ENCODE peak calls at places on chromosomes 5 and 9, in five cellular contexts. Y is retinal pigment epithelial cell, K is neural crest cell, B is HFF-Myc, L is brain microvascular endothelial cell. S is an unnamed sample.

GRCh38 chr9:111483419-111483861 is 743 bp downstream of the ECPAS start:
- DNase-seq in Y (no peak), K (no peak), B (no peak), L (no peak), S (peak)

GRCh38 chr5:94407023-94407422 is 211.4 kb downstream of the KIAA0825 start:
- DNase-seq in Y (peak), K (no peak), L (no peak), B (no peak), S (no peak)

GRCh38 chr5:3350781-3351180 is 244.9 kb upstream of the IRX1 start:
- DNase-seq in K (no peak), L (no peak), B (no peak), Y (no peak), S (no peak)

GRCh38 chr9:18238752-18239151 is 235.2 kb upstream of the ADAMTSL1 start:
- DNase-seq in K (no peak), Y (no peak), L (peak), B (no peak), S (no peak)

GRCh38 chr5:138944527-138945322 is 69.6 kb upstream of the LRRTM2 start:
- DNase-seq in K (no peak), L (no peak), B (no peak), Y (no peak), S (no peak)

GRCh38 chr5:96651948-96652753 is 10.0 kb upstream of the CAST start:
- DNase-seq in Y (no peak), L (no peak), K (no peak), B (no peak), S (no peak)

GRCh38 chr5:142426129-142426641 is 101.4 kb upstream of the SPRY4 start:
- DNase-seq in Y (no peak), B (no peak), K (no peak), L (peak), S (no peak)

GRCh38 chr5:133788121-133788520 is 175.8 kb upstream of the FSTL4 start:
- DNase-seq in B (no peak), K (no peak), L (no peak), Y (no peak), S (no peak)

GRCh38 chr5:126398791-126399190 is 24.4 kb upstream of the GRAMD2B start:
- DNase-seq in K (no peak), Y (no peak), B (no peak), L (no peak), S (no peak)

GRCh38 chr5:57979671-57980070 is 480.2 kb downstream of the PLK2 start:
- DNase-seq in K (no peak), B (no peak), Y (no peak), L (no peak), S (no peak)

GRCh38 chr5:83530186-83530585 is 58.6 kb downstream of the VCAN start:
- DNase-seq in K (no peak), Y (peak), L (no peak), B (no peak), S (no peak)

GRCh38 chr5:102916114-102916513 is 161.0 kb downstream of the PAM start:
- DNase-seq in Y (no peak), L (no peak), B (no peak), K (no peak), S (no peak)

GRCh38 chr5:10759111-10759510 is 1.9 kb downstream of the DAP start:
- DNase-seq in Y (no peak), B (no peak), L (no peak), K (no peak), S (no peak)

GRCh38 chr5:174935854-174936474 is 211.6 kb downstream of the MSX2 start:
- DNase-seq in L (peak), K (peak), Y (peak), B (peak), S (peak)

GRCh38 chr9:2817987-2818386 is 25.9 kb downstream of the PUM3 start:
- DNase-seq in Y (peak), K (no peak), L (no peak), B (no peak), S (no peak)

GRCh38 chr9:126395439-126396212 is 69.0 kb downstream of the MVB12B start:
- DNase-seq in L (peak), K (no peak), Y (peak), B (peak), S (no peak)

GRCh38 chr5:123157797-123158528 is 68.9 kb downstream of the PRDM6 start:
- DNase-seq in Y (no peak), L (peak), B (peak), K (no peak), S (no peak)

GRCh38 chr9:1726993-1727759 is 288.0 kb upstream of the SMARCA2 start:
- DNase-seq in Y (no peak), L (no peak), B (no peak), K (no peak), S (no peak)

GRCh38 chr5:59620535-59621212 is 272.9 kb downstream of the PDE4D start:
- DNase-seq in B (no peak), K (no peak), L (no peak), Y (no peak), S (no peak)

GRCh38 chr5:162591724-162592123 is 524.2 kb downstream of the GABRG2 start:
- DNase-seq in B (no peak), K (no peak), Y (no peak), L (no peak), S (no peak)

GRCh38 chr9:127153484-127153883 is 31.0 kb upstream of the ANGPTL2 start:
- DNase-seq in Y (no peak), B (no peak), L (no peak), K (no peak), S (no peak)

GRCh38 chr5:77083088-77083487 is 4.0 kb downstream of the ZBED3 start:
- DNase-seq in L (no peak), Y (no peak), K (no peak), B (no peak), S (peak)

GRCh38 chr5:124906339-124907097 is 160.1 kb upstream of the ZNF608 start:
- DNase-seq in K (peak), L (peak), Y (peak), B (peak), S (no peak)

GRCh38 chr5:175687231-175687701 is 29.4 kb downstream of the HRH2 start:
- DNase-seq in K (no peak), Y (no peak), B (no peak), L (no peak), S (no peak)

GRCh38 chr9:93268551-93269314 is 84.8 kb downstream of the WNK2 start:
- DNase-seq in L (no peak), B (no peak), Y (no peak), K (no peak), S (peak)

GRCh38 chr9:71446499-71447411 is 321.6 kb downstream of the CEMIP2 start:
- DNase-seq in B (peak), L (peak), K (peak), Y (peak), S (peak)
- TF ChIP-seq CTCF in B (peak), L (peak), K (peak), Y (peak), S (no peak)

DNA sequence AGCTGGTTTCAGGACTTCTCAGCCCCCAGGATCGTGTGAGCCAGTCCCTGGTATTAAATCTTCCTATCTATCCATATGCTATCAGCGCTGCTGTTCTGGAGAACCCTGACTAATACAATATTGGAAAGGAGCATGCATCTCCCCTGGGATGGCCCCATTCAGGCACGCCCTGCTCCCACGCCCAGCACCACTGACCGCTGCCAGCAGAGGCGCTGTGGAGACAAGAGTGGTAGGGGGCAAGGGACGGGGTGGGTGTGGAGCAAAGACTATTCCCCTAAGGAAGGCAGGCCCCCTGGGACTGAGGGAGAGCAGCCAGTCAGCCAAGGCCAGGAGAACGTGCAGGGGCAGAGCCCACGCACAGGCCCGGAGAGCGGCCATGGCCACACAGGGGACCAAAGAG is 116.0 kb downstream of the VAV2 start:
- DNase-seq in Y (no peak), K (peak), B (no peak), L (no peak), S (no peak)
- TF ChIP-seq CTCF in Y (peak), K (peak), B (peak), L (peak), S (no peak)

GRCh38 chr9:136093995-136094881 is 851 bp downstream of the NACC2 start:
- DNase-seq in Y (no peak), L (peak), K (no peak), B (no peak), S (no peak)
- TF ChIP-seq CTCF in Y (no peak), L (no peak), K (no peak), B (no peak), S (no peak)

GRCh38 chr9:79129865-79130480 is 441.8 kb upstream of the TLE4 start:
- DNase-seq in Y (no peak), K (peak), B (no peak), L (peak), S (no peak)

GRCh38 chr9:79131876-79132377 is 439.8 kb upstream of the TLE4 start:
- DNase-seq in L (no peak), Y (no peak), K (no peak), B (no peak), S (no peak)

GRCh38 chr9:79131375-79131774 is 440.4 kb upstream of the TLE4 start:
- DNase-seq in K (no peak), B (no peak), L (no peak), Y (no peak), S (no peak)

GRCh38 chr9:79134654-79135053 is 437.1 kb upstream of the TLE4 start:
- DNase-seq in L (peak), B (no peak), K (no peak), Y (peak), S (no peak)
- TF ChIP-seq CTCF in L (peak), B (peak), K (peak), Y (peak), S (no peak)

DNA sequence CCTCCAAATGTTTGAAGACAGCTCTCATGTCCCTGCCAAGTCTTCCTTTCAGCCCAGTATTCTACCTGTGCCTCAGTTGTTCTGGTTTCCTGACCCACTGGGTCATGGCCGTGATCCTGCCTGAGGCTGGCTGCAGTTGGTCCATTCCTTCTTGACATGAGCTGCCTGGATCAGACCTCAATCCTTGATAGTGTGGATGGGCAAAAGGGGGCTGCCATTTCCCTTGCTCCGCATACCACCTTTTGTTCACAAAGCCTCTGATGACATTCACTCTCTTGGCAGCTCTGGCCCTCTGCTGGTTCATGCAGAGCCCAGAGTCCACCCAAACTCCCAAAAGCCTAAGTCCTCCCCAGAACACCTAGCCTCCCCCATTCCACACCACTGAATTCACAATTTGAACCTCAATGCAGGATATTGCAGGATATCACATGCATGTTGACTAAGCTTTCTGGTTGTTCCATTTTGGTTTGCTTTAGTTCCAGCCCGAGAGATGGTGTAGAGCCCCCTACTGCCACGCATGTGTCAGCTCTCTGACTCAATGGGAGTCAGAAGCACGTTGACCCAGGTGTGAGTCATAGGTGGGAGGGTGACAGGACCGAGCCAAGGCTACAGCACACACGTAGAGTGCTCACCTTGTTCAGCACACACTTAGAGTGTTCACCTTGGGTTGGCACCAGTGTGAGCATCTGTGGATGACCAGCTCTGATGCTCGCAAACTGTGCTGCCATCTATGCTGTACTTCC is 137.2 kb downstream of the MTX3 start:
- DNase-seq in B (no peak), L (no peak), K (no peak), Y (no peak), S (no peak)
- TF ChIP-seq CTCF in B (no peak), L (no peak), K (no peak), Y (no peak), S (no peak)

GRCh38 chr5:82403026-82403425 is 124.9 kb upstream of the RPS23 start:
- DNase-seq in K (no peak), Y (no peak), B (no peak), L (no peak), S (no peak)

GRCh38 chr5:82405618-82406199 is 127.6 kb upstream of the RPS23 start:
- DNase-seq in K (no peak), Y (peak), L (peak), B (no peak), S (no peak)

GRCh38 chr5:82403724-82404123 is 125.6 kb upstream of the RPS23 start:
- DNase-seq in Y (no peak), B (no peak), L (no peak), K (no peak), S (no peak)

GRCh38 chr5:82405166-82405565 is 127.0 kb upstream of the RPS23 start:
- DNase-seq in Y (peak), L (peak), K (no peak), B (no peak), S (no peak)

DNA sequence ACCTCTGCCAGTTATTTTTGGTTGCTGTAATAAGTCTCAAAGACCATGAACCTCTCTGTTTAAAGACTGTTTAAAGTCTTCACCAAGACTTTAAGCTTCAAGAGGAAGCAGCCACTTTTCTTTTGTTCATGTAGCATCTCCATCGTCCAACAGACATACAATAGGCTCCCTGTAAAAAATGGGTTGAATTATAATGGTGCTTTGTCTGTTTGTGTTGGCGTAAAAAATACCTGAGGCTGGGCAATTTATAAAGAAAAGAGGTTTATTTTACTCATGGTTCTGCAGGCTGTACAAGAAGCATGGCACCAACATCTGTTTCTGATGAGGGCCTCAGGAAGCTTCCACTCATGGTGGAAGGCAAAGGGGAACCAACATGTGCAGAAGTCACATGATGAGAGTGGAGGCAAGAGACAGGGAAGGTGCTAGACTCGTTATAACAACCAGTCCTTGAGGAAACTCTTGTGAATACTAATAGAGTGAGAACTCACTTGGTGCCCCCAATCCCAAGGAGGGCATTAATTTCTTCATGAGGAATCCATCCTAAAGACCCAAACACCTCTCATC is 126.3 kb upstream of the RPS23 start:
- DNase-seq in L (no peak), K (no peak), B (no peak), Y (no peak), S (no peak)
- TF ChIP-seq CTCF in L (no peak), K (no peak), B (no peak), Y (no peak), S (no peak)

DNA sequence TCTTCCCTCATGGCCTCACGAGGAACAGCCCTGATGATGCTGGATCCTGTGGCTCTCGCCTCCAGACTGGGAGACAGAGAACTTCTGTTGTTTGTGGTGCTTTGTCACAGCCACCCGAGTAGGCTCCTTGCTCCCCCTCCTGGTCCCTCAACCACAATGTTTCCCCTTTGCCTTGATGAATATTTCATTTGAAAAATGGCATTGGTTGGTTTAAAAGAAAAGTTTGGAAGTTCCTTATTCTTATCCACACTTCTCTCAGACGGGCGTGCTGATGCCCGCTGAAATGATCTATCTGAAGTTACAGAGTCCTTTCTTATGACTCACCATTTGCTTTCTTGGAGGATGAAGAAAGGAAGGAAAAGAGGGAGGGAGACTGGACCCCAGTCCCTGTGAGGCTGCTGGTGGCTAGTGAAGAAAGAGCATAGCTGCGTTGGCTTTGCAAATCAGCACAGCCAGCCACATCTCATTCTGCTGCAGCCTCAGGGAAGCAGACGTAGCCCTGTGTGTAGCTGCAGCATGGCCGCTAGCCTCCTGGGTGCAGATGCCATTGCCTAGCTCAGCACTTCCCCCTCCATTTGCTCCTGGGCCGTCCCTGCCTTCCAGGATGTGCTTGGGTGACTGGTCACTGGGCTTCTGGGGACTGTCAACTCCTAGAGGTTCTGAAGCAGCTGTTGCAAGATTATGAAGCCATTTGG is 185.9 kb downstream of the ERCC6L2 start:
- DNase-seq in Y (no peak), B (no peak), K (peak), L (peak), S (peak)
- TF ChIP-seq CTCF in Y (peak), B (peak), K (peak), L (peak), S (peak)

DNA sequence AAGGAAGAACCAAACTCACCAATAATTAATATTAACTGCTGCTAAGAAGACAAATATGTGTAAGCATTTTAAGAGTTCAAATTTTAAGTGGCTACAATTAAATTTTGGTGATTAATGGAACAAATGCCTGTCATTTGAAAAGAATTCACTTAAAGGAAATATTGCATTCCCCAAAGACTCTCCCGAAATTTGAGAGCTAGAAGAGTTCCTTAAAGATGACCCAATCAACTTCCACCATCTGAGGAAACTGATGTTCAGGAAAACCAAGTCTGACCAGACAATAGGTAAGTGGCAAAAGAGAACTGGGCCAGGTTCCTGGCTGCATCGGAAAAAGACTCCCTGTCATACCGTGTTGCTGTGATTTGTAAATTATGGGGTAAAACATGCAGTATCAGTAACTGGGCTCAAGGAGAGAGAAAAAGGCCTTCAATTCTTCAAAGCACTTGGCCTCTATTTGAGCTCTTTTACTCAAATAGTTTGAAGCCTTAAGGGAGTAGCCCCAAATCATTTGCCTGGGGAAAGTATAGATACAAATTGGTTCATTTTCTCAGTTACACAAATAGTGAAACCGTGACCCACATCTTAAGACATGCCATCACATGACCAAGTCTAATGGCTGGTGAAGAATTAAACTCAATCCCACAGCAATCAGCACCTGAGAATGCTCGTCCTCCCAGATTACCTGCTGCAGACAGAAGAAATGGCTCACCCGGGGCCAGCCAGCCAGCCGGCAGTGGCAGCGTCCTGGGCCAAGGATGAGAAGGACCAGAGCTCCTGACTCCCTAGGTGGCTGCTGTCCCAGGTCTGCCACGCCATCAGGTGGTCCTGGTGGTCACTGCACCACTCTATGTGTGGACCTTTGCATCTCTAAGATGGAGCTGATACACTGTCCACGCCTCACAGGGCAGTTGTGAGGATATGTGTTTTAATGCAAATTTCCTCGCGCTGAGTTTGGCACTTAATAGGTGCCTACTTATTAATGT is 162.9 kb downstream of the TTLL11 start:
- DNase-seq in K (peak), B (no peak), Y (no peak), L (no peak), S (no peak)
- TF ChIP-seq CTCF in K (peak), B (peak), Y (peak), L (peak), S (no peak)

DNA sequence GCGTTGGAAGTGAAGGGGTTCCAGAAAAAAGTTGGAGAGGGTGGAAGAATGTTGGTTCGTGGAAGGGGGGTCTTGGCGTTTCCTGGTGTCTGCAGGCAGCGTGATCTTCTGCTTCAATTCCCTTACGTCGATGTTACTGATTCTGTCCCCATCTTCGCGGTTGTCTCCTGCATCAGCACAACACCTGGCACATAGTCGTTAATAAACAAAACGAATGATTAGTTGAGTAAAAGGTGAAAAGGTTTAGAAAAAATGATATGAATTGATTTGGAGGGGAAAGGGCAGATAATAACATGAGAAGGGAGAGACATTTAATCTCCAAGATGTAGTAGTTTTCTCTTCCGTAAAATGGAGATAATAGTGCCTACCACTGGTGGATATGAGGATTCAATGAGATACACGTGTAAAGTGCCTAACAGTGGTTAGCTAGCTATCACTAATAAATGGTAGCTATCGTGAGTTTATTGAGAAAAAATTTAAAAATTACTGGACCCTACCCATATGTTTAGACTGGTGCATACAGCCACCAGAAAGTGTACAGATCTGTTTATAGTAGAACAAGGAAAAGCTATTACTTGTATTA is 556 bp downstream of the MTREX start:
- DNase-seq in Y (no peak), B (no peak), K (no peak), L (no peak), S (no peak)
- TF ChIP-seq CTCF in Y (no peak), B (no peak), K (no peak), L (no peak), S (no peak)

GRCh38 chr5:13833440-13833839 is 111.0 kb downstream of the DNAH5 start:
- DNase-seq in K (no peak), B (no peak), Y (no peak), L (no peak), S (no peak)

GRCh38 chr5:13830536-13830935 is 114.0 kb downstream of the DNAH5 start:
- DNase-seq in K (no peak), Y (no peak), B (no peak), L (no peak), S (no peak)

GRCh38 chr5:13831236-13831810 is 113.2 kb downstream of the DNAH5 start:
- DNase-seq in K (no peak), L (no peak), Y (no peak), B (no peak), S (no peak)
- TF ChIP-seq CTCF in K (no peak), L (no peak), Y (peak), B (no peak), S (no peak)